ENCODE peak calls at places on chromosomes 12 and 14, in seven cellular contexts. One of them, this sample, is unnamed.

GRCh38 chr12:103771466-103771865 is 69.6 kb downstream of the NT5DC3 start:
- DNase-seq in MM.1S: no peak
- DNase-seq in PC-3: peak
- DNase-seq in HCT116: no peak
- DNase-seq in neural progenitor cell: peak
- DNase-seq in GM23338: peak
- DNase-seq in hepatocyte: peak
- DNase-seq in this sample: peak

GRCh38 chr12:32504626-32505025 is 105.3 kb downstream of the FGD4 start:
- DNase-seq in MM.1S: no peak
- DNase-seq in PC-3: no peak
- DNase-seq in HCT116: no peak
- DNase-seq in neural progenitor cell: no peak
- DNase-seq in GM23338: no peak
- DNase-seq in hepatocyte: no peak
- DNase-seq in this sample: no peak

GRCh38 chr12:61490732-61491498 is 769.3 kb upstream of the USP15 start:
- DNase-seq in MM.1S: no peak
- DNase-seq in PC-3: peak
- DNase-seq in HCT116: no peak
- DNase-seq in neural progenitor cell: no peak
- DNase-seq in GM23338: no peak
- DNase-seq in hepatocyte: no peak
- DNase-seq in this sample: peak

GRCh38 chr14:33932526-33933292 is 18.2 kb downstream of the EGLN3 start:
- DNase-seq in MM.1S: no peak
- DNase-seq in PC-3: peak
- DNase-seq in HCT116: no peak
- DNase-seq in neural progenitor cell: peak
- DNase-seq in GM23338: no peak
- DNase-seq in hepatocyte: no peak
- DNase-seq in this sample: no peak

GRCh38 chr14:96038920-96039632 is at the start of gene C14orf132:
- DNase-seq in MM.1S: peak
- DNase-seq in PC-3: no peak
- DNase-seq in HCT116: peak
- DNase-seq in neural progenitor cell: peak
- DNase-seq in GM23338: peak
- DNase-seq in hepatocyte: peak
- DNase-seq in this sample: peak

GRCh38 chr12:79737875-79738718 is 47.3 kb upstream of the PAWR start:
- DNase-seq in MM.1S: peak
- DNase-seq in PC-3: peak
- DNase-seq in HCT116: peak
- DNase-seq in neural progenitor cell: peak
- DNase-seq in GM23338: peak
- DNase-seq in hepatocyte: peak
- DNase-seq in this sample: peak

GRCh38 chr14:75123991-75124390 is 2.9 kb downstream of the NEK9 start:
- DNase-seq in MM.1S: no peak
- DNase-seq in PC-3: peak
- DNase-seq in HCT116: peak
- DNase-seq in neural progenitor cell: no peak
- DNase-seq in GM23338: no peak
- DNase-seq in hepatocyte: peak
- DNase-seq in this sample: peak

GRCh38 chr14:58082011-58082410 is 70.0 kb downstream of the ARMH4 start:
- DNase-seq in MM.1S: no peak
- DNase-seq in PC-3: peak
- DNase-seq in HCT116: no peak
- DNase-seq in neural progenitor cell: no peak
- DNase-seq in GM23338: no peak
- DNase-seq in hepatocyte: no peak
- DNase-seq in this sample: peak

GRCh38 chr12:130401703-130402102 is 64.0 kb downstream of the PIWIL1 start:
- DNase-seq in MM.1S: no peak
- DNase-seq in PC-3: no peak
- DNase-seq in HCT116: no peak
- DNase-seq in neural progenitor cell: peak
- DNase-seq in GM23338: peak
- DNase-seq in hepatocyte: peak
- DNase-seq in this sample: no peak

GRCh38 chr14:99730876-99731351 is 46.8 kb downstream of the CYP46A1 start:
- DNase-seq in MM.1S: no peak
- DNase-seq in PC-3: no peak
- DNase-seq in HCT116: no peak
- DNase-seq in neural progenitor cell: no peak
- DNase-seq in GM23338: no peak
- DNase-seq in hepatocyte: no peak
- DNase-seq in this sample: no peak

GRCh38 chr12:99810718-99811593 is 163.4 kb downstream of the GARIN6 start:
- DNase-seq in MM.1S: peak
- DNase-seq in PC-3: peak
- DNase-seq in HCT116: peak
- DNase-seq in neural progenitor cell: no peak
- DNase-seq in GM23338: peak
- DNase-seq in hepatocyte: peak
- DNase-seq in this sample: peak

GRCh38 chr14:23299986-23300686 is 2.5 kb downstream of the PPP1R3E start:
- DNase-seq in MM.1S: no peak
- DNase-seq in PC-3: no peak
- DNase-seq in HCT116: no peak
- DNase-seq in neural progenitor cell: no peak
- DNase-seq in GM23338: no peak
- DNase-seq in hepatocyte: no peak
- DNase-seq in this sample: no peak

GRCh38 chr14:57870686-57871457 is 5.0 kb upstream of the SLC35F4 start:
- DNase-seq in MM.1S: no peak
- DNase-seq in PC-3: no peak
- DNase-seq in HCT116: no peak
- DNase-seq in neural progenitor cell: no peak
- DNase-seq in GM23338: no peak
- DNase-seq in hepatocyte: no peak
- DNase-seq in this sample: no peak

GRCh38 chr12:71216725-71217579 is 59.2 kb upstream of the TSPAN8 start:
- DNase-seq in MM.1S: peak
- DNase-seq in PC-3: peak
- DNase-seq in HCT116: peak
- DNase-seq in neural progenitor cell: peak
- DNase-seq in GM23338: peak
- DNase-seq in hepatocyte: peak
- DNase-seq in this sample: peak

GRCh38 chr14:56299306-56299984 is 181.2 kb downstream of the PELI2 start:
- DNase-seq in MM.1S: no peak
- DNase-seq in PC-3: no peak
- DNase-seq in HCT116: no peak
- DNase-seq in neural progenitor cell: no peak
- DNase-seq in GM23338: peak
- DNase-seq in hepatocyte: no peak
- DNase-seq in this sample: no peak

GRCh38 chr12:41151789-41152188 is 36.3 kb upstream of the PDZRN4 start:
- DNase-seq in MM.1S: no peak
- DNase-seq in PC-3: peak
- DNase-seq in HCT116: no peak
- DNase-seq in neural progenitor cell: no peak
- DNase-seq in GM23338: no peak
- DNase-seq in hepatocyte: no peak
- DNase-seq in this sample: peak

GRCh38 chr14:65565948-65566347 is 153.4 kb downstream of the FUT8 start:
- DNase-seq in MM.1S: no peak
- DNase-seq in PC-3: no peak
- DNase-seq in HCT116: no peak
- DNase-seq in neural progenitor cell: no peak
- DNase-seq in GM23338: no peak
- DNase-seq in hepatocyte: no peak
- DNase-seq in this sample: peak

GRCh38 chr12:129067482-129067881 is 214.2 kb downstream of the GLT1D1 start:
- DNase-seq in MM.1S: no peak
- DNase-seq in PC-3: no peak
- DNase-seq in HCT116: no peak
- DNase-seq in neural progenitor cell: peak
- DNase-seq in GM23338: peak
- DNase-seq in hepatocyte: peak
- DNase-seq in this sample: no peak

GRCh38 chr12:122753213-122753571 is 568 bp downstream of the DENR start:
- DNase-seq in MM.1S: no peak
- DNase-seq in PC-3: no peak
- DNase-seq in HCT116: no peak
- DNase-seq in neural progenitor cell: no peak
- DNase-seq in GM23338: no peak
- DNase-seq in hepatocyte: no peak
- DNase-seq in this sample: no peak

GRCh38 chr14:101665478-101666078 is 95.9 kb upstream of the PPP2R5C start:
- DNase-seq in MM.1S: peak
- DNase-seq in PC-3: peak
- DNase-seq in HCT116: peak
- DNase-seq in neural progenitor cell: peak
- DNase-seq in GM23338: peak
- DNase-seq in hepatocyte: peak
- DNase-seq in this sample: peak

GRCh38 chr14:51211149-51211548 is 28.9 kb upstream of the TMX1 start:
- DNase-seq in MM.1S: no peak
- DNase-seq in PC-3: peak
- DNase-seq in HCT116: no peak
- DNase-seq in neural progenitor cell: no peak
- DNase-seq in GM23338: no peak
- DNase-seq in hepatocyte: no peak
- DNase-seq in this sample: peak

GRCh38 chr14:70642313-70643235 is 858 bp downstream of the TTC9 start:
- DNase-seq in MM.1S: no peak
- DNase-seq in PC-3: no peak
- DNase-seq in HCT116: no peak
- DNase-seq in neural progenitor cell: peak
- DNase-seq in GM23338: peak
- DNase-seq in hepatocyte: peak
- DNase-seq in this sample: peak
- TF ChIP-seq EZH2 in MM.1S: no peak
- TF ChIP-seq EZH2 in PC-3: no peak
- TF ChIP-seq EZH2 in HCT116: no peak
- TF ChIP-seq EZH2 in neural progenitor cell: peak
- TF ChIP-seq EZH2 in GM23338: no peak
- TF ChIP-seq EZH2 in hepatocyte: no peak
- TF ChIP-seq EZH2 in this sample: peak

GRCh38 chr12:21634245-21634644 is 23.4 kb downstream of the LDHB start:
- DNase-seq in MM.1S: no peak
- DNase-seq in PC-3: no peak
- DNase-seq in HCT116: no peak
- DNase-seq in neural progenitor cell: no peak
- DNase-seq in GM23338: no peak
- DNase-seq in hepatocyte: no peak
- DNase-seq in this sample: no peak

GRCh38 chr12:21627924-21628323 is 23.3 kb upstream of the GYS2 start:
- DNase-seq in MM.1S: peak
- DNase-seq in PC-3: no peak
- DNase-seq in HCT116: no peak
- DNase-seq in neural progenitor cell: no peak
- DNase-seq in GM23338: no peak
- DNase-seq in hepatocyte: no peak
- DNase-seq in this sample: no peak

DNA sequence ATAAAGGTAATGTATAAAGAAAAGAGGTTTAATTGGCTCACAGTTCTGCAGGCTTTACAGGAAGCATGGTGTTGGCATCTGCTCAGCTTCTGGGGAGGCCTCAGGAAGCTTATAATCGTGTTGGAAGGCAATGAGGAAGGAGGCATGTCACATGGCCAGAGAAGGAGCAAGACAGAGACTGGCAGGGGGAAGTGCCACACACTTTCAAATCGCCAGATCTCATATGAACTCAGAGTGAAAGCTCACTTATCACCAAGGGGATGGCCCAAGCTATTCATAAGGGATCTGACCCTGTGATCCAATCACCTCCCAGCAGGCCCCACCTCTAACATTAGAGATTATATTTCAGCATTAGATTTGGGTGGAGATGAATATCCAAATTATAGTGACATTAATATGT is 26.3 kb downstream of the LDHB start:
- DNase-seq in MM.1S: no peak
- DNase-seq in PC-3: no peak
- DNase-seq in HCT116: no peak
- DNase-seq in neural progenitor cell: no peak
- DNase-seq in GM23338: no peak
- DNase-seq in hepatocyte: no peak
- DNase-seq in this sample: no peak
- TF ChIP-seq EZH2phosphoT487 in MM.1S: no peak
- TF ChIP-seq EZH2phosphoT487 in PC-3: no peak
- TF ChIP-seq EZH2phosphoT487 in HCT116: no peak
- TF ChIP-seq EZH2phosphoT487 in neural progenitor cell: no peak
- TF ChIP-seq EZH2phosphoT487 in GM23338: no peak
- TF ChIP-seq EZH2phosphoT487 in hepatocyte: no peak
- TF ChIP-seq EZH2phosphoT487 in this sample: no peak

GRCh38 chr12:114895822-114896221 is 211.8 kb upstream of the TBX3 start:
- DNase-seq in MM.1S: no peak
- DNase-seq in PC-3: no peak
- DNase-seq in HCT116: no peak
- DNase-seq in neural progenitor cell: no peak
- DNase-seq in GM23338: no peak
- DNase-seq in hepatocyte: peak
- DNase-seq in this sample: no peak
- H2AFZ ChIP-seq in MM.1S: no peak
- H2AFZ ChIP-seq in PC-3: no peak
- H2AFZ ChIP-seq in HCT116: no peak
- H2AFZ ChIP-seq in neural progenitor cell: no peak
- H2AFZ ChIP-seq in GM23338: peak
- H2AFZ ChIP-seq in hepatocyte: no peak
- H2AFZ ChIP-seq in this sample: no peak

DNA sequence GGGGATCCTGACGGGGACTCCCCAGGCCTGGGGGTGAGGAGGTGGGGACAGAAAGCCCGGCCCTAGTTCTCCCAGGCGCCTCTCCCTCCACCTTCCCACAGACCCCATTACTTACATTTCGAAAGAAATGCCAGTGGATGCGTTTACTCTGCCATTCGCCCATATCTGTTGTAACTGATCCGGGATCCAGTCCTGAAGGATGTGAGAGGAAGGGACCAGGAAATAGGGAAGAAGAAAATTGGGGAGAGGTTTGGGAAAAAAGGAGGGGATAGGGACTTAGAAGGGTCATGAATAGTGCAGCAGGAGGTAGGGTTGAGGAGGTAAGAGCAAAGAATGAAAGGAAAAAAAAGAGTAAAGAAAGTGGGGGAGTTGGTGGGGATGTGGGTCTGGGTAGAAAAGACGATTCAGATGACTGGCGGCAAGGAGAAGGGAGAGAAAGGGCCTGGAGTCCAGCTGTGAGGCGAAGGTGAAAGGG is 1.1 kb downstream of the HOXC12 start:
- DNase-seq in MM.1S: no peak
- DNase-seq in PC-3: no peak
- DNase-seq in HCT116: no peak
- DNase-seq in neural progenitor cell: no peak
- DNase-seq in GM23338: no peak
- DNase-seq in hepatocyte: no peak
- DNase-seq in this sample: no peak
- TF ChIP-seq EZH2 in MM.1S: peak
- TF ChIP-seq EZH2 in PC-3: no peak
- TF ChIP-seq EZH2 in HCT116: no peak
- TF ChIP-seq EZH2 in neural progenitor cell: peak
- TF ChIP-seq EZH2 in GM23338: peak
- TF ChIP-seq EZH2 in hepatocyte: peak
- TF ChIP-seq EZH2 in this sample: peak

This sample was measured in GM23248.